ENCODE peak calls at places on chromosomes 2 and 18, in nine cellular contexts. One of them, this sample, is unnamed.
A peak's percentile ranks its signal among the peaks of the same experiment; 100 is the strongest.

GRCh38 chr2:133788391-133788790 is 220.1 kb upstream of the NCKAP5 start:
- DNase-seq in esophagus squamous epithelium: no peak
- DNase-seq in GM23248: peak; percentile 70
- DNase-seq in left ventricle myocardium inferior: no peak
- DNase-seq in substantia nigra: no peak
- DNase-seq in WERI-Rb-1: no peak
- DNase-seq in upper lobe of right lung: no peak
- DNase-seq in psoas muscle: no peak
- DNase-seq in aorta: no peak
- DNase-seq in this sample: no peak

GRCh38 chr2:204265701-204266310 is 279.5 kb upstream of the PARD3B start:
- DNase-seq in esophagus squamous epithelium: no peak
- DNase-seq in GM23248: no peak
- DNase-seq in left ventricle myocardium inferior: no peak
- DNase-seq in substantia nigra: peak; percentile 57
- DNase-seq in WERI-Rb-1: peak; percentile 22
- DNase-seq in upper lobe of right lung: no peak
- DNase-seq in psoas muscle: no peak
- DNase-seq in aorta: no peak
- DNase-seq in this sample: no peak

GRCh38 chr2:217820066-217820819 is 182.6 kb downstream of the TNS1 start:
- DNase-seq in esophagus squamous epithelium: no peak
- DNase-seq in GM23248: no peak
- DNase-seq in left ventricle myocardium inferior: no peak
- DNase-seq in substantia nigra: no peak
- DNase-seq in WERI-Rb-1: no peak
- DNase-seq in upper lobe of right lung: no peak
- DNase-seq in psoas muscle: peak; percentile 46
- DNase-seq in aorta: no peak
- DNase-seq in this sample: no peak

GRCh38 chr18:9530226-9531009 is 55.1 kb downstream of the RALBP1 start:
- DNase-seq in esophagus squamous epithelium: no peak
- DNase-seq in GM23248: no peak
- DNase-seq in left ventricle myocardium inferior: no peak
- DNase-seq in substantia nigra: no peak
- DNase-seq in WERI-Rb-1: no peak
- DNase-seq in upper lobe of right lung: no peak
- DNase-seq in psoas muscle: no peak
- DNase-seq in aorta: no peak
- DNase-seq in this sample: no peak

GRCh38 chr18:61992285-61992684 is 99.5 kb upstream of the RNF152 start:
- DNase-seq in esophagus squamous epithelium: no peak
- DNase-seq in GM23248: peak; percentile 81
- DNase-seq in left ventricle myocardium inferior: no peak
- DNase-seq in substantia nigra: no peak
- DNase-seq in WERI-Rb-1: no peak
- DNase-seq in upper lobe of right lung: no peak
- DNase-seq in psoas muscle: no peak
- DNase-seq in aorta: no peak
- DNase-seq in this sample: no peak

GRCh38 chr2:29273004-29273703 is 157.9 kb downstream of the CLIP4 start:
- DNase-seq in esophagus squamous epithelium: no peak
- DNase-seq in GM23248: peak; percentile 11
- DNase-seq in left ventricle myocardium inferior: no peak
- DNase-seq in substantia nigra: no peak
- DNase-seq in WERI-Rb-1: no peak
- DNase-seq in upper lobe of right lung: peak; percentile 17
- DNase-seq in psoas muscle: no peak
- DNase-seq in aorta: no peak
- DNase-seq in this sample: no peak

GRCh38 chr2:241935314-241935713 is 65.8 kb downstream of the RTP5 start:
- DNase-seq in esophagus squamous epithelium: no peak
- DNase-seq in GM23248: peak; percentile 73
- DNase-seq in left ventricle myocardium inferior: no peak
- DNase-seq in substantia nigra: no peak
- DNase-seq in WERI-Rb-1: no peak
- DNase-seq in upper lobe of right lung: no peak
- DNase-seq in psoas muscle: no peak
- DNase-seq in aorta: no peak
- DNase-seq in this sample: no peak

GRCh38 chr18:21187886-21188285 is 54.1 kb upstream of the GREB1L start:
- DNase-seq in esophagus squamous epithelium: no peak
- DNase-seq in GM23248: no peak
- DNase-seq in left ventricle myocardium inferior: no peak
- DNase-seq in substantia nigra: no peak
- DNase-seq in WERI-Rb-1: no peak
- DNase-seq in upper lobe of right lung: no peak
- DNase-seq in psoas muscle: no peak
- DNase-seq in aorta: no peak
- DNase-seq in this sample: no peak

GRCh38 chr2:176821350-176821749 is 391.2 kb upstream of the HNRNPA3 start:
- DNase-seq in esophagus squamous epithelium: no peak
- DNase-seq in GM23248: no peak
- DNase-seq in left ventricle myocardium inferior: no peak
- DNase-seq in substantia nigra: no peak
- DNase-seq in WERI-Rb-1: no peak
- DNase-seq in upper lobe of right lung: no peak
- DNase-seq in psoas muscle: no peak
- DNase-seq in aorta: no peak
- DNase-seq in this sample: no peak

GRCh38 chr2:96233880-96234316 is 25.3 kb upstream of the STARD7 start:
- DNase-seq in esophagus squamous epithelium: no peak
- DNase-seq in GM23248: no peak
- DNase-seq in left ventricle myocardium inferior: no peak
- DNase-seq in substantia nigra: no peak
- DNase-seq in WERI-Rb-1: no peak
- DNase-seq in upper lobe of right lung: no peak
- DNase-seq in psoas muscle: no peak
- DNase-seq in aorta: no peak
- DNase-seq in this sample: no peak

GRCh38 chr2:163657257-163657656 is 78.6 kb downstream of the FIGN start:
- DNase-seq in esophagus squamous epithelium: no peak
- DNase-seq in GM23248: no peak
- DNase-seq in left ventricle myocardium inferior: no peak
- DNase-seq in substantia nigra: no peak
- DNase-seq in WERI-Rb-1: no peak
- DNase-seq in upper lobe of right lung: no peak
- DNase-seq in psoas muscle: no peak
- DNase-seq in aorta: no peak
- DNase-seq in this sample: no peak

GRCh38 chr2:122135353-122135947 is 380.0 kb downstream of the TSN start:
- DNase-seq in esophagus squamous epithelium: no peak
- DNase-seq in GM23248: no peak
- DNase-seq in left ventricle myocardium inferior: no peak
- DNase-seq in substantia nigra: no peak
- DNase-seq in WERI-Rb-1: no peak
- DNase-seq in upper lobe of right lung: no peak
- DNase-seq in psoas muscle: no peak
- DNase-seq in aorta: no peak
- DNase-seq in this sample: no peak

GRCh38 chr2:149744845-149745244 is 157.3 kb upstream of the MMADHC start:
- DNase-seq in esophagus squamous epithelium: no peak
- DNase-seq in GM23248: peak; percentile 79
- DNase-seq in left ventricle myocardium inferior: no peak
- DNase-seq in substantia nigra: no peak
- DNase-seq in WERI-Rb-1: no peak
- DNase-seq in upper lobe of right lung: no peak
- DNase-seq in psoas muscle: no peak
- DNase-seq in aorta: no peak
- DNase-seq in this sample: no peak

GRCh38 chr2:20599861-20600461 is 50.9 kb downstream of the HS1BP3 start:
- DNase-seq in esophagus squamous epithelium: no peak
- DNase-seq in GM23248: no peak
- DNase-seq in left ventricle myocardium inferior: no peak
- DNase-seq in substantia nigra: peak; percentile 90
- DNase-seq in WERI-Rb-1: peak; percentile 58
- DNase-seq in upper lobe of right lung: peak; percentile 27
- DNase-seq in psoas muscle: peak; percentile 45
- DNase-seq in aorta: peak; percentile 52
- DNase-seq in this sample: peak; percentile 79

GRCh38 chr2:224369028-224369632 is 32.8 kb downstream of the FAM124B start:
- DNase-seq in esophagus squamous epithelium: no peak
- DNase-seq in GM23248: peak; percentile 75
- DNase-seq in left ventricle myocardium inferior: no peak
- DNase-seq in substantia nigra: no peak
- DNase-seq in WERI-Rb-1: peak; percentile 27
- DNase-seq in upper lobe of right lung: no peak
- DNase-seq in psoas muscle: no peak
- DNase-seq in aorta: no peak
- DNase-seq in this sample: no peak

GRCh38 chr2:143705108-143705686 is 576.0 kb downstream of the ARHGAP15 start:
- DNase-seq in esophagus squamous epithelium: no peak
- DNase-seq in GM23248: no peak
- DNase-seq in left ventricle myocardium inferior: no peak
- DNase-seq in substantia nigra: no peak
- DNase-seq in WERI-Rb-1: no peak
- DNase-seq in upper lobe of right lung: no peak
- DNase-seq in psoas muscle: no peak
- DNase-seq in aorta: no peak
- DNase-seq in this sample: no peak

GRCh38 chr2:134127496-134127895 is 126.4 kb upstream of the MGAT5 start:
- DNase-seq in esophagus squamous epithelium: no peak
- DNase-seq in GM23248: no peak
- DNase-seq in left ventricle myocardium inferior: no peak
- DNase-seq in substantia nigra: no peak
- DNase-seq in WERI-Rb-1: no peak
- DNase-seq in upper lobe of right lung: no peak
- DNase-seq in psoas muscle: no peak
- DNase-seq in aorta: no peak
- DNase-seq in this sample: no peak

GRCh38 chr2:18792226-18792629 is 202.9 kb upstream of the NT5C1B start:
- DNase-seq in esophagus squamous epithelium: no peak
- DNase-seq in GM23248: no peak
- DNase-seq in left ventricle myocardium inferior: no peak
- DNase-seq in substantia nigra: no peak
- DNase-seq in WERI-Rb-1: no peak
- DNase-seq in upper lobe of right lung: no peak
- DNase-seq in psoas muscle: no peak
- DNase-seq in aorta: no peak
- DNase-seq in this sample: no peak

GRCh38 chr2:169393068-169393590 is 30.8 kb upstream of the LRP2 start:
- DNase-seq in esophagus squamous epithelium: no peak
- DNase-seq in GM23248: no peak
- DNase-seq in left ventricle myocardium inferior: no peak
- DNase-seq in substantia nigra: no peak
- DNase-seq in WERI-Rb-1: no peak
- DNase-seq in upper lobe of right lung: no peak
- DNase-seq in psoas muscle: no peak
- DNase-seq in aorta: no peak
- DNase-seq in this sample: no peak

GRCh38 chr18:32696376-32696775 is 76.4 kb downstream of the KLHL14 start:
- DNase-seq in esophagus squamous epithelium: no peak
- DNase-seq in GM23248: no peak
- DNase-seq in left ventricle myocardium inferior: no peak
- DNase-seq in substantia nigra: no peak
- DNase-seq in WERI-Rb-1: no peak
- DNase-seq in upper lobe of right lung: no peak
- DNase-seq in psoas muscle: no peak
- DNase-seq in aorta: no peak
- DNase-seq in this sample: no peak
- H3K27ac ChIP-seq in esophagus squamous epithelium: no peak overlapping the region
- H3K27ac ChIP-seq in GM23248: no peak overlapping the region
- H3K27ac ChIP-seq in left ventricle myocardium inferior: no peak overlapping the region
- H3K27ac ChIP-seq in substantia nigra: no peak overlapping the region
- H3K27ac ChIP-seq in WERI-Rb-1: no peak overlapping the region
- H3K27ac ChIP-seq in upper lobe of right lung: no peak overlapping the region
- H3K27ac ChIP-seq in psoas muscle: no peak overlapping the region
- H3K27ac ChIP-seq in aorta: no peak overlapping the region
- H3K27ac ChIP-seq in this sample: no peak overlapping the region

GRCh38 chr2:167653131-167653530 is 594.3 kb downstream of the STK39 start:
- DNase-seq in esophagus squamous epithelium: no peak
- DNase-seq in GM23248: no peak
- DNase-seq in left ventricle myocardium inferior: no peak
- DNase-seq in substantia nigra: no peak
- DNase-seq in WERI-Rb-1: no peak
- DNase-seq in upper lobe of right lung: no peak
- DNase-seq in psoas muscle: no peak
- DNase-seq in aorta: no peak
- DNase-seq in this sample: no peak
- H3K27ac ChIP-seq in esophagus squamous epithelium: no peak overlapping the region
- H3K27ac ChIP-seq in GM23248: no peak overlapping the region
- H3K27ac ChIP-seq in left ventricle myocardium inferior: no peak overlapping the region
- H3K27ac ChIP-seq in substantia nigra: no peak overlapping the region
- H3K27ac ChIP-seq in WERI-Rb-1: no peak overlapping the region
- H3K27ac ChIP-seq in upper lobe of right lung: no peak overlapping the region
- H3K27ac ChIP-seq in psoas muscle: no peak overlapping the region
- H3K27ac ChIP-seq in aorta: no peak overlapping the region
- H3K27ac ChIP-seq in this sample: no peak overlapping the region

GRCh38 chr2:191845876-191846786 is 757 bp downstream of the CAVIN2 start:
- DNase-seq in esophagus squamous epithelium: no peak
- DNase-seq in GM23248: no peak
- DNase-seq in left ventricle myocardium inferior: peak; percentile 37
- DNase-seq in substantia nigra: no peak
- DNase-seq in WERI-Rb-1: peak; percentile 59
- DNase-seq in upper lobe of right lung: peak; percentile 75
- DNase-seq in psoas muscle: no peak
- DNase-seq in aorta: peak; percentile 75
- DNase-seq in this sample: no peak

GRCh38 chr2:191848771-191849726 is 2.2 kb upstream of the CAVIN2 start:
- DNase-seq in esophagus squamous epithelium: no peak
- DNase-seq in GM23248: no peak
- DNase-seq in left ventricle myocardium inferior: no peak
- DNase-seq in substantia nigra: no peak
- DNase-seq in WERI-Rb-1: no peak
- DNase-seq in upper lobe of right lung: no peak
- DNase-seq in psoas muscle: no peak
- DNase-seq in aorta: no peak
- DNase-seq in this sample: no peak

GRCh38 chr2:191845248-191845715 is 1.6 kb downstream of the CAVIN2 start:
- DNase-seq in esophagus squamous epithelium: no peak
- DNase-seq in GM23248: no peak
- DNase-seq in left ventricle myocardium inferior: peak; percentile 66
- DNase-seq in substantia nigra: no peak
- DNase-seq in WERI-Rb-1: peak; percentile 68
- DNase-seq in upper lobe of right lung: peak; percentile 65
- DNase-seq in psoas muscle: peak; percentile 59
- DNase-seq in aorta: no peak
- DNase-seq in this sample: no peak

GRCh38 chr2:191847764-191848163 is 876 bp upstream of the CAVIN2 start:
- DNase-seq in esophagus squamous epithelium: no peak
- DNase-seq in GM23248: no peak
- DNase-seq in left ventricle myocardium inferior: no peak
- DNase-seq in substantia nigra: no peak
- DNase-seq in WERI-Rb-1: no peak
- DNase-seq in upper lobe of right lung: no peak
- DNase-seq in psoas muscle: no peak
- DNase-seq in aorta: no peak
- DNase-seq in this sample: no peak

GRCh38 chr2:191846787-191847620 is at the start of gene CAVIN2:
- DNase-seq in esophagus squamous epithelium: no peak
- DNase-seq in GM23248: peak; percentile 76
- DNase-seq in left ventricle myocardium inferior: peak; percentile 71
- DNase-seq in substantia nigra: no peak
- DNase-seq in WERI-Rb-1: no peak
- DNase-seq in upper lobe of right lung: peak; percentile 73
- DNase-seq in psoas muscle: peak; percentile 64
- DNase-seq in aorta: no peak
- DNase-seq in this sample: no peak
- H3K27ac ChIP-seq in esophagus squamous epithelium: peak within 1 kb of the TSS; percentile 94
- H3K27ac ChIP-seq in GM23248: no peak within 1 kb of the TSS
- H3K27ac ChIP-seq in left ventricle myocardium inferior: peak within 1 kb of the TSS; percentile 96
- H3K27ac ChIP-seq in substantia nigra: peak within 1 kb of the TSS; percentile 8
- H3K27ac ChIP-seq in WERI-Rb-1: peak within 1 kb of the TSS; percentile 80
- H3K27ac ChIP-seq in upper lobe of right lung: peak within 1 kb of the TSS; percentile 90
- H3K27ac ChIP-seq in psoas muscle: peak within 1 kb of the TSS; percentile 56
- H3K27ac ChIP-seq in aorta: no peak within 1 kb of the TSS
- H3K27ac ChIP-seq in this sample: no peak within 1 kb of the TSS

GRCh38 chr2:86808315-86809161 is 17.8 kb upstream of the CD8A start:
- DNase-seq in esophagus squamous epithelium: peak; percentile 27
- DNase-seq in GM23248: peak; percentile 80
- DNase-seq in left ventricle myocardium inferior: peak; percentile 83
- DNase-seq in substantia nigra: peak; percentile 71
- DNase-seq in WERI-Rb-1: peak; percentile 92
- DNase-seq in upper lobe of right lung: peak; percentile 92
- DNase-seq in psoas muscle: peak; percentile 92
- DNase-seq in aorta: peak; percentile 96
- DNase-seq in this sample: peak; percentile 81
- H3K27ac ChIP-seq in esophagus squamous epithelium: peak overlapping the region; percentile 85
- H3K27ac ChIP-seq in GM23248: no peak overlapping the region
- H3K27ac ChIP-seq in left ventricle myocardium inferior: no peak overlapping the region
- H3K27ac ChIP-seq in substantia nigra: no peak overlapping the region
- H3K27ac ChIP-seq in WERI-Rb-1: no peak overlapping the region
- H3K27ac ChIP-seq in upper lobe of right lung: no peak overlapping the region
- H3K27ac ChIP-seq in psoas muscle: no peak overlapping the region
- H3K27ac ChIP-seq in aorta: no peak overlapping the region
- H3K27ac ChIP-seq in this sample: peak overlapping the region; percentile 58

This sample was measured in caudate nucleus.